ENCODE peak calls at places on chromosomes 1 and 21, in five cellular contexts. I is uterus, Z is ovary, G is right lobe of liver, C is stomach. M is an unnamed sample.

GRCh38 chr1:214416417-214417212 is 134.8 kb downstream of the PTPN14 start:
- DNase-seq in Z (no peak), I (no peak), C (no peak), G (no peak), M (no peak)

GRCh38 chr1:153921803-153922075 is 1.0 kb downstream of the GATAD2B start:
- DNase-seq in C (no peak), G (peak), I (no peak), Z (no peak), M (no peak)

GRCh38 chr1:151156515-151156819 is at the start of gene TNFAIP8L2:
- DNase-seq in G (peak), I (no peak), Z (no peak), C (peak), M (peak)

GRCh38 chr1:198121058-198121829 is 35.6 kb upstream of the NEK7 start:
- DNase-seq in C (no peak), Z (no peak), G (no peak), I (no peak), M (no peak)

GRCh38 chr1:89794406-89794805 is 26.4 kb upstream of the LRRC8D start:
- DNase-seq in G (no peak), Z (no peak), I (no peak), C (no peak), M (no peak)

GRCh38 chr1:197776348-197777082 is 1.2 kb upstream of the DENND1B start:
- DNase-seq in I (peak), Z (no peak), C (no peak), G (no peak), M (no peak)

GRCh38 chr1:244354810-244355278 is 96.9 kb downstream of the ADSS2 start:
- DNase-seq in C (no peak), Z (no peak), I (no peak), G (no peak), M (no peak)

GRCh38 chr1:161335796-161336195 is 21.6 kb downstream of the SDHC start:
- DNase-seq in C (no peak), Z (no peak), I (no peak), G (no peak), M (no peak)

GRCh38 chr1:10852486-10852885 is 56.0 kb upstream of the CASZ1 start:
- DNase-seq in I (no peak), G (no peak), Z (no peak), C (no peak), M (no peak)

GRCh38 chr1:10851024-10852013 is 54.9 kb upstream of the CASZ1 start:
- DNase-seq in I (no peak), G (no peak), C (no peak), Z (no peak), M (no peak)

GRCh38 chr1:10853701-10854100 is 57.3 kb upstream of the CASZ1 start:
- DNase-seq in G (no peak), C (no peak), Z (no peak), I (no peak), M (no peak)

GRCh38 chr1:10852018-10852417 is 55.6 kb upstream of the CASZ1 start:
- DNase-seq in Z (no peak), I (no peak), C (no peak), G (no peak), M (no peak)

DNA sequence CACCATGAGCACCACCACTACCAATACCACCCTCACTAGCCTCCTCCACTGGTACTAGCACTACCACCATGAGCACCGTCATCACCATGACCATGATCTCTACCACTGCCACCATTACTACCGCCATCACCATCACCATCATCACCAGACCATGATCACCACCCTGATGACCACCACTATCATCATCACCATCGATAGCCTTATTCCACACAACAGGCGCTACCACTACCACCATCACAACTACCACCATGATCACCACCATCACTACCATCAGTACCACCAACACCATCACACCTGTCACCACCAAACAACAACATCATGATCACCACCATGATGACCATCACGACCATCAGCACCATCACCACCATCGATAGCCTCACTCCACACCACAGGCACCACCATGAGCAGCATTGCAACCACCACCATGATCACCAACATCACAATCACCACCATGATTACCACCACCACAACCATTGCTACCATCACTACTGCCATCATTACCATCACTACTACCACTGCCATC is 56.6 kb upstream of the CASZ1 start:
- DNase-seq in G (no peak), C (no peak), Z (no peak), I (no peak), M (no peak)
- TF ChIP-seq POLR2A in G (no peak), C (no peak), Z (no peak), I (no peak), M (no peak)

GRCh38 chr1:206477110-206477509 is 6.8 kb downstream of the IKBKE start:
- DNase-seq in I (no peak), Z (no peak), G (peak), C (no peak), M (no peak)
- H3K27ac ChIP-seq in I (no peak), Z (no peak), G (no peak), C (no peak), M (no peak)

GRCh38 chr1:2414297-2414958 is 2.1 kb upstream of the PEX10 start:
- DNase-seq in Z (peak), G (peak), C (peak), I (peak), M (peak)

GRCh38 chr1:2413495-2414296 is 1.3 kb upstream of the PEX10 start:
- DNase-seq in I (no peak), G (no peak), Z (no peak), C (no peak), M (no peak)

GRCh38 chr1:2411801-2412394 is 466 bp downstream of the PEX10 start:
- DNase-seq in I (no peak), Z (peak), C (no peak), G (peak), M (peak)

GRCh38 chr1:2412395-2412772 is at the start of gene PEX10:
- DNase-seq in Z (peak), G (peak), C (peak), I (peak), M (peak)

DNA sequence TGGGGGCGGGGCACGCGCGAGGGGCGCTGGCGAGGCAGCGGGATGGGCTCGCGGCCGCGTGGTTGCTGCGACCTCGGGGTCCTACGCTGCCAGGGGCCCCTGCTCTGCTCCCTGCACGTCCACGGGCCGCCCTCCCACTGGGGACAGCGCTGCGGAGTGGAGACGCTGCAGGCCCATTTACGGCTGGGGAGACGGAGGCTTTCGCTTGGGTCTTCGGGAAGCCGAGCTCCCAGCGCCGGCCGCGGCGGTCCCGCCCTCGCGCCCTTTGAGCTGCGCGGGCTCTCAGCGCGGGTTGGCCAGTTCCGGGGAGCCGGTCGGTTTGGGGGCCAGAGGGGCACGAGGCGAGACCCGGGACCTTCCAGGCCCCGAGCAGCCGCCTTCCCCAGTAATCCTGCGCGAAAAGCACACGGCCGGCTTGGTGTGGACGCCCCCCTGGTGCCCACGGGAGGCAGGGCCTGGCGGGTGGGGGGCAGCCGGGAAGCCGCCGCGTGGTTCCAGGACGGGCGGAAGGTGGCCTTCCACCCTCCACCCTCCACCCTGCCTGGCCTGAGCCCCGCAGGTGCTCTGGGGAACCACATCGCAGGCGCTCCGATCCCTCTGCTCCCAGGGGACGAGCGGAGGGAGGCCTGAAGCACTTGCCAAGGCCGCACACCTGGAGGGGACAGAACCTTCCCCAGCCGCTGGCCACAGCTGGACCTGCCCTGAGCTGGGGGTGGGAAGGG is 570 bp upstream of the PEX10 start:
- DNase-seq in G (no peak), I (peak), Z (peak), C (no peak), M (no peak)
- TF ChIP-seq POLR2A in G (peak), I (no peak), Z (no peak), C (no peak), M (no peak)

GRCh38 chr1:218451415-218451814 is 106.3 kb downstream of the TGFB2 start:
- DNase-seq in Z (no peak), G (no peak), C (no peak), I (no peak), M (no peak)
- H3K27ac ChIP-seq in Z (no peak), G (no peak), C (no peak), I (no peak), M (no peak)

GRCh38 chr1:109687641-109688499 is at the start of gene GSTM1:
- DNase-seq in Z (peak), G (no peak), C (peak), I (peak), M (no peak)
- TF ChIP-seq POLR2A in Z (no peak), G (peak), C (no peak), I (no peak), M (no peak)

DNA sequence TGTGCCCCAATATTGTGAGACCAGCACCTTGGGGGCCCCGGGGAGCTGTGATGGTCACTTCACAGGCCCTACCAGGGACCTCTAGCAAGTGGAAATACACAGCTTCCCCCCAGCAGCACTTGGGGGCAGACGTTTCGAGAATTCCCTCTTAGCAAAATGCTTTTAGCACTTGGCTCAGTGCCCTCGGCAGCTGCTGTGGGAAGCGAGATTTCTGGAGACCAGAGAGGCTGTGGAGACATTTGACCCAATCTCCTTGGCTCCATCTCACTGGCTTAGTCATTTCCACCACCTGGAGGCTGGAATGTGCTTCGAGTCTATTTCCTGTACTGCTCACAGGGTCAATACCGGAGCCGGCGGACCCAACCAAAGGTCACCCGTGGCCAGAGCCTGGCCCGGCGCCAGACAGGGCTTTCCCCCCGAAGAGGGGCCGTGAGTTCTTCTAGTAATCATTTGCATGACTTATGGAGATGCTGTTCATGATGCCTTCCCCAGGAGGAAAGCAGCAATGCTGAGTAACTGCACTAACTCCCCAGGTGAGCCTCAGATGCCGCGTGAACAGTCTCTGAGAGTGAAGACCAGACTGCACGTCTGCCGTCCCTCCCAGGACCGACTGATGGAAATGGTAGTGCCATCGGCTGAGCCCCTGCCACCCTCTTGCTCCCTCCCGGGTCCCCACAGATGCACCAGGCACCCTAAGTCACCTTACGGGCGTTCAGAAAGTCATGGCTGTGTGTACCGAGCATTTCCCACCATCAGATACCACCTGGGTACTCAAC is 4.4 kb upstream of the C2CD2 start:
- DNase-seq in I (peak), C (peak), G (no peak), Z (peak), M (peak)
- H3K27ac ChIP-seq in I (peak), C (peak), G (peak), Z (no peak), M (peak)

DNA sequence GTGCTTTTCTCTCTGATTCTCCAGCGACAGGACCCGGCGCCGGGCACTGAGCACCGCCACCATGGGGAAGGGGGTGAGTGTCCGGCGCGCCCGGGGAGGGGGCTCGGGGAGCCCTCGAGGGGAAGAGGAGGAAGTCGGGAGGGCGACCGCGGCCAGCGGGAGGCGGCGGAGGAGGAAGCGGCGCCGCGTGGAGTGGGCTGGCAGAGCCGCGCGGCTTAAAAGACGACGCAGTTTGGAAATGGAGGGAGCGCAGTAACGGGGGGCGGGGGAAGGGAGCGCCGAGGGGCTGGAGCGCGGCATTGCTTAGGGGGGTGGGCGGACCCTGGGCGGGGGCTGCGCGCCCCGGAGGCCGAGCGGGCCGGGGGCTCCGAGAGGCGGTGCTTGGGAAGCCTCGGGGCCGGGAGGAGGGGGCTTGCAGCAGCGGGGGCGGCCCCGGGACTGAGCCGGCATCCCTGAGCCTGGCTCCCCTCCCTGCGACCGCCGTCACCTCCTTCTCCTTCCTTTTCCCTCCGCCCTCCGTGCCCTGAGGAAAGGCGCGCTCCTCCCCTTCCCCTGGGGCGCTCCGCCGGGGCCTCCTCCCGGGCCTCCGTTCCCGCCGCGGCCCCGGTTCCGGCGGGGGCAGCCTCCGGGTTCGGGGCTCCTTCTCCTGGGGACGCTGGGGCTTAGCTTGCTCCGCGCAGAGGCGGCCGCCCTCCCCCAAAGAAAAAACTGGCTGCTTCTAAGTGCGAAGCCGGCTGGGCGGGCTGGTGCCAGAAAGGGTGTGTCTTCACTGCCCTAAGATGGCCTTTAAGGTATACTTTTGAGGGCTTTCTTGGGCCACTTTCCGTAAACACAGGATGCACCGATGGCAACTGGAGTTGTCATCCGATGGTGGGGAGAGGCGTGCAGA is 651 bp downstream of the ATP1A1 start:
- DNase-seq in I (peak), C (peak), Z (peak), G (peak), M (peak)
- TF ChIP-seq POLR2A in I (peak), C (no peak), Z (peak), G (peak), M (peak)

GRCh38 chr1:192675716-192676115 is 39.8 kb downstream of the RGS13 start:
- DNase-seq in I (no peak), Z (no peak), G (no peak), C (no peak), M (no peak)

GRCh38 chr1:192682335-192682734 is 46.4 kb downstream of the RGS13 start:
- DNase-seq in G (no peak), C (no peak), I (no peak), Z (no peak), M (no peak)

GRCh38 chr1:192678099-192678498 is 42.2 kb downstream of the RGS13 start:
- DNase-seq in G (no peak), C (no peak), I (no peak), Z (no peak), M (no peak)
- H3K27ac ChIP-seq in G (no peak), C (no peak), I (peak), Z (no peak), M (no peak)

GRCh38 chr1:3618904-3619671 is 5.7 kb upstream of the TPRG1L start:
- DNase-seq in C (peak), I (peak), G (no peak), Z (peak), M (peak)

GRCh38 chr1:3616861-3617260 is 5.6 kb upstream of the MEGF6 start:
- DNase-seq in C (no peak), I (no peak), Z (no peak), G (no peak), M (no peak)

GRCh38 chr1:3614755-3615742 is 3.7 kb upstream of the MEGF6 start:
- DNase-seq in G (no peak), Z (no peak), C (peak), I (no peak), M (no peak)

GRCh38 chr1:3618576-3618903 is 6.3 kb upstream of the TPRG1L start:
- DNase-seq in G (no peak), Z (no peak), C (no peak), I (no peak), M (no peak)

GRCh38 chr1:3617806-3618345 is 6.6 kb upstream of the MEGF6 start:
- DNase-seq in I (no peak), C (no peak), Z (no peak), G (no peak), M (no peak)
- TF ChIP-seq POLR2A in I (no peak), C (no peak), Z (no peak), G (no peak), M (no peak)